ENCODE peak calls at places on chromosomes 13 and 19, in seven cellular contexts. C is NCI-H524 treated with DMSO at 0.1 percent for 48 hours, U is heart left ventricle, V is GM18507, B is Panc1, W is EL, X is NCI-H226. K is an unnamed sample.

GRCh38 chr13:90105881-90106496 is 1241.5 kb upstream of the MIR17HG start:
- DNase-seq in C (no peak), U (no peak), V (no peak), B (no peak), W (peak), X (peak), K (no peak)

GRCh38 chr13:110318920-110319319 is 11.8 kb downstream of the COL4A2 start:
- DNase-seq in C (no peak), U (no peak), V (no peak), B (no peak), W (no peak), X (no peak), K (no peak)

GRCh38 chr13:113586661-113587479 is 2.3 kb downstream of the TFDP1 start:
- DNase-seq in C (no peak), U (no peak), V (no peak), B (no peak), W (no peak), X (no peak), K (peak)

GRCh38 chr19:5103061-5103701 is 134.3 kb downstream of the KDM4B start:
- DNase-seq in C (no peak), U (peak), V (no peak), B (no peak), W (no peak), X (no peak), K (no peak)

GRCh38 chr19:2720777-2721569 is at the start of gene DIRAS1:
- DNase-seq in C (no peak), U (no peak), V (no peak), B (no peak), W (no peak), X (no peak), K (no peak)

GRCh38 chr13:106851251-106851650 is 283.3 kb upstream of the ARGLU1 start:
- DNase-seq in C (no peak), U (no peak), V (no peak), B (no peak), W (peak), X (no peak), K (no peak)

GRCh38 chr19:5697022-5697889 is 7.2 kb downstream of the RPL36 start:
- DNase-seq in C (no peak), U (no peak), V (no peak), B (no peak), W (no peak), X (peak), K (no peak)

GRCh38 chr19:45514376-45515051 is 7.2 kb downstream of the VASP start:
- DNase-seq in C (no peak), U (no peak), V (no peak), B (no peak), W (no peak), X (no peak), K (no peak)

GRCh38 chr13:93862259-93862658 is 617.2 kb downstream of the DCT start:
- DNase-seq in C (no peak), U (no peak), V (no peak), B (no peak), W (peak), X (peak), K (no peak)